ENCODE peak calls at places on chromosome 11, in ten cellular contexts. E is H1, Z is AG10803, U is osteocyte, X is IMR-90, S is astrocyte of the spinal cord, L is kidney, F is NB4, D is esophagus squamous epithelium, C is heart right ventricle. O is an unnamed sample.

GRCh38 chr11:128058580-128059208 is 528.7 kb downstream of the ETS1 start:
- DNase-seq in C (no peak), Z (no peak), F (no peak), S (no peak), D (no peak), X (no peak), L (no peak), U (no peak), E (no peak), O (no peak)

GRCh38 chr11:44096360-44097188 is 1.1 kb downstream of the EXT2 start:
- DNase-seq in Z (peak), U (no peak), D (no peak), C (no peak), E (no peak), S (peak), F (no peak), L (no peak), X (peak), O (no peak)

GRCh38 chr11:26473216-26474194 is 98.6 kb downstream of the MUC15 start:
- DNase-seq in L (no peak), Z (no peak), C (no peak), U (no peak), X (no peak), F (no peak), S (no peak), E (no peak), D (no peak), O (no peak)

GRCh38 chr11:66324626-66325025 is 7.8 kb upstream of the CD248 start:
- DNase-seq in F (no peak), Z (peak), L (no peak), S (peak), E (no peak), X (no peak), D (no peak), U (no peak), C (no peak), O (no peak)

GRCh38 chr11:110196241-110196754 is 100.1 kb downstream of the RDX start:
- DNase-seq in Z (peak), D (no peak), X (peak), L (no peak), E (no peak), C (no peak), S (peak), F (no peak), U (no peak), O (peak)

GRCh38 chr11:29826878-29827277 is 190.0 kb downstream of the KCNA4 start:
- DNase-seq in X (no peak), C (no peak), L (no peak), U (no peak), D (no peak), F (no peak), Z (no peak), E (no peak), S (no peak), O (no peak)

GRCh38 chr11:16338397-16338796 is 17.9 kb downstream of the SOX6 start:
- DNase-seq in L (no peak), E (no peak), X (peak), Z (no peak), S (no peak), U (no peak), C (no peak), F (no peak), D (no peak), O (no peak)

GRCh38 chr11:123386746-123387510 is 43.1 kb upstream of the GRAMD1B start:
- DNase-seq in X (peak), S (no peak), F (no peak), D (no peak), Z (peak), C (no peak), U (no peak), L (no peak), E (no peak), O (no peak)

GRCh38 chr11:28621648-28622215 is 513.5 kb downstream of the METTL15 start:
- DNase-seq in F (no peak), D (no peak), S (peak), C (no peak), L (no peak), Z (peak), E (no peak), U (no peak), X (peak), O (no peak)

GRCh38 chr11:128294001-128294684 is 293.2 kb downstream of the ETS1 start:
- DNase-seq in D (no peak), L (peak), U (no peak), E (no peak), F (no peak), X (no peak), C (peak), Z (no peak), S (no peak), O (no peak)

GRCh38 chr11:108142304-108142703 is 20.9 kb downstream of the ACAT1 start:
- DNase-seq in L (no peak), C (no peak), E (no peak), D (no peak), X (no peak), Z (no peak), U (no peak), F (no peak), S (no peak), O (no peak)

GRCh38 chr11:58907780-58908179 is 31.5 kb upstream of the GLYATL1 start:
- DNase-seq in C (no peak), X (no peak), L (no peak), E (no peak), U (no peak), Z (no peak), F (peak), D (no peak), S (no peak), O (no peak)

GRCh38 chr11:121082670-121083069 is 18.4 kb upstream of the TECTA start:
- DNase-seq in Z (peak), X (peak), D (no peak), F (peak), L (no peak), S (no peak), C (no peak), E (peak), U (no peak), O (no peak)

GRCh38 chr11:116499396-116500001 is 273.3 kb downstream of the BUD13 start:
- DNase-seq in D (no peak), Z (peak), C (peak), U (no peak), X (peak), L (no peak), E (peak), S (peak), F (peak), O (peak)

GRCh38 chr11:73313652-73314051 is 5.6 kb downstream of the ARHGEF17 start:
- DNase-seq in Z (no peak), E (no peak), U (no peak), S (no peak), X (no peak), D (no peak), L (no peak), F (peak), C (no peak), O (no peak)

GRCh38 chr11:73316422-73316821 is 8.3 kb downstream of the ARHGEF17 start:
- DNase-seq in C (no peak), F (no peak), Z (no peak), U (no peak), E (no peak), X (no peak), S (no peak), L (no peak), D (no peak), O (no peak)

GRCh38 chr11:73315288-73316020 is 7.4 kb downstream of the ARHGEF17 start:
- DNase-seq in X (no peak), E (no peak), S (no peak), L (no peak), Z (no peak), C (no peak), D (no peak), U (no peak), F (no peak), O (no peak)

GRCh38 chr11:73312806-73313403 is 4.8 kb downstream of the ARHGEF17 start:
- DNase-seq in U (no peak), L (no peak), C (no peak), F (no peak), E (no peak), D (no peak), Z (peak), X (peak), S (peak), O (no peak)

DNA sequence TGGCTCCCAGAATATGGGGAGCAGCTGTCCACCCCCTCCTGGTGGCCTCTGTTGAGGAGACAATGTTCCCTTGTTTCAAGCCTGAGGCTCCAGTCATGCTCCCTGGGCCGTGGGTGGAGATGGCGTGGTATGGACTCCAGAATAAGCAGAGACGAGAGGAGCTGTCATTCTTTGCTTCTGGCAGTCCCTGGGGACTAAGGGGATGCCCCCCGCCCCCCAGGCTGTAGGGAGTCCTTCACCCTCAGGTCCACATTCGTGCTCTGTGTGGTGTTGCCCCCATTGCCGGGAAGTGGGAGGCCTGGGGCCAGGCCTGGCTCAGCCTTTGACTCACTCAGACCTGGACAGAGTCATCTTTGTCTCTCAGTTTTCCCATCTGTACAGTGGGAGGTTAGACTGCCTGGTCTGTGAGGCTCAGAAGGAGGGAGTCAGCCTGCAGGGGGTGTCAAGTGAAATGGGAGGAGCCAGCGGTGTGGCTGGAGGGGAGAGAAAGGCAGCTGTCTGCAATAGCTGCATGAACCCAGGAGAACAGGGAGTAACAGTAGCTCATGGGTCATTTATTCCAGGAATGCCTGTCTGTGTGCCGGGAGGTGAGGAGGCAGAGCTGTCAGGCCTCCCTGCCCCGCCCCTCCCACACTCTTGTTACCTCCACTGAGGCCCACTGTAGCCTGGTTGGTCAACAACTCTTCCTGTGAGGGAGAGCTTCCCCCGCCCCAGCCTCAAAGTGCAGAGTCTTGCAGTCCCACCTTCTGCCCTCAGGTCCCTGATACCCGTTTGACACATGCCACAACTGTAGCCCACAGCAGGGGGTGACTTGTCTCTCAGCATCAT is 6.3 kb downstream of the ARHGEF17 start:
- DNase-seq in L (peak), F (peak), X (peak), U (no peak), C (no peak), D (no peak), Z (peak), S (peak), E (no peak), O (peak)
- TF ChIP-seq CTCF in L (no peak), F (no peak), X (no peak), U (no peak), C (no peak), D (no peak), Z (peak), S (no peak), E (no peak), O (no peak)

GRCh38 chr11:1640076-1640946 is 10.7 kb downstream of the KRTAP5-5 start:
- DNase-seq in C (no peak), Z (no peak), S (no peak), X (no peak), L (peak), D (no peak), E (peak), U (no peak), F (peak), O (no peak)

GRCh38 chr11:1639102-1639620 is 9.6 kb downstream of the KRTAP5-5 start:
- DNase-seq in U (no peak), S (no peak), F (no peak), X (no peak), D (no peak), C (peak), Z (no peak), L (peak), E (no peak), O (no peak)

GRCh38 chr11:1638344-1638743 is 8.8 kb downstream of the KRTAP5-5 start:
- DNase-seq in X (no peak), S (no peak), E (no peak), L (peak), Z (no peak), F (no peak), C (no peak), U (no peak), D (no peak), O (no peak)

GRCh38 chr11:1641096-1641495 is 11.5 kb downstream of the KRTAP5-5 start:
- DNase-seq in E (no peak), Z (no peak), X (no peak), D (no peak), S (no peak), L (peak), U (no peak), C (no peak), F (no peak), O (no peak)

DNA sequence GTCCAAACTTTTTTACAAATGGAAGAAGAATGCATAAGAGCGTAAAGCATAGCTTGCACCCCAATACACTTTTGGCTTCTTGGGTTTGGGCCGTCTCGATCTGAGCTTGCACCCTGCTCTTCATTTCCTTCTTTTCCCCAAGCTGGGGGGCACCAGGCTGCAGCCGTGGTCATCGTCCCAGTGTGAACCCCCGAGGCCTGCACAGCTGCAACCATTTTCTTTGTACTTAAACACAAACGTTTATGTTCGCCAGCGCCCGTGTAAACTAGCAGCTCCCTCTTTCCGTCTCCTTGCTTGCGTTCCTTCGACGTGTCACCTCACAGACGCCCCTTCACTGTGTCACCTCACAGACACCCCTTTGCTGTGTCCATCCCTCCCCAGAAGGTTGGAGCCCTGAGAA is 10.1 kb downstream of the KRTAP5-5 start:
- DNase-seq in L (peak), Z (no peak), S (no peak), C (no peak), D (no peak), F (no peak), E (no peak), X (no peak), U (no peak), O (no peak)
- TF ChIP-seq CTCF in L (no peak), Z (no peak), S (no peak), C (no peak), D (no peak), F (no peak), E (no peak), X (no peak), U (no peak), O (no peak)

DNA sequence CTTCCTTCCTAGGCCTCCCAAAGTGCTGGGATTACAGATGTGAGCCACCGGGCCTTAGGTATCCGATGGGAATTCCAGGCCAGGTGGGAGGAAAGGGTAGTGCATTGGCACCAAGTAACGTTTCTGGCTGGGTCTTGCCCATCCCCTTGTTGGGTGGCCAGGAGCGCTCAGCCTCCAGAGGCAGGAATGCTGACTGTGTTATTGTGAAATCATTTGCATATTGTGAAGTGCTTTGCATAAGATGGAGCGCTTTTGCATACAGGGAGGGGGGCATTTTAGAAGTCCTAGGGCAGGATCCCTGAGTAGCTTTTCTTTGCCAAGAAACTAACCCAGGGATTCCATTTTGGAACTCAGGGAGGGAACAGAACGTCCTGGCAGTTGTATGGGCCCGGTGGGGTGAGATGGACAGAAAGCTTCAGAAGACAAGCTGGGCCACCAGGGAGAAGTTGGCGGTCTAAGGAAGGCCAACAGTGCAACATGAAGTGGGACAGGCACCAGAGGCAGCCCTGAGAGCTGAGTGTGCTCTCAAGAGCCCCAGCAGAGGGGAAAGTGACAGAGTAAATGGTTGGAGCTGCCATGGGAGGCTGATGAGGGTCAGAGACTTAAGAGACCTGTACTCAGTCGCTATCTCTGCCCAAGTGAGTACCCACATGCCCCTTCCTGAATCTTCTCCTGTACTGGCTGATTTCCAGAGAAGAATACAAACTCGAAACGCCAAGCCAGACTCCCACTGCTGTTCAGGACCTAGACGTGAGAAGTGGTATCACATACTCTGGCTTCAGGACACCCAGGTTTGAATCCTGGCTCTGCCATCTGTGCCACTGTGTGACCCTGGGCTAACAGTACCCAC is 1.3 kb upstream of the SLC39A13 start:
- DNase-seq in D (no peak), F (peak), L (peak), U (no peak), S (no peak), C (no peak), X (peak), E (no peak), Z (peak), O (no peak)
- TF ChIP-seq CTCF in D (no peak), F (no peak), L (no peak), U (no peak), S (no peak), C (no peak), X (peak), E (peak), Z (peak), O (no peak)

DNA sequence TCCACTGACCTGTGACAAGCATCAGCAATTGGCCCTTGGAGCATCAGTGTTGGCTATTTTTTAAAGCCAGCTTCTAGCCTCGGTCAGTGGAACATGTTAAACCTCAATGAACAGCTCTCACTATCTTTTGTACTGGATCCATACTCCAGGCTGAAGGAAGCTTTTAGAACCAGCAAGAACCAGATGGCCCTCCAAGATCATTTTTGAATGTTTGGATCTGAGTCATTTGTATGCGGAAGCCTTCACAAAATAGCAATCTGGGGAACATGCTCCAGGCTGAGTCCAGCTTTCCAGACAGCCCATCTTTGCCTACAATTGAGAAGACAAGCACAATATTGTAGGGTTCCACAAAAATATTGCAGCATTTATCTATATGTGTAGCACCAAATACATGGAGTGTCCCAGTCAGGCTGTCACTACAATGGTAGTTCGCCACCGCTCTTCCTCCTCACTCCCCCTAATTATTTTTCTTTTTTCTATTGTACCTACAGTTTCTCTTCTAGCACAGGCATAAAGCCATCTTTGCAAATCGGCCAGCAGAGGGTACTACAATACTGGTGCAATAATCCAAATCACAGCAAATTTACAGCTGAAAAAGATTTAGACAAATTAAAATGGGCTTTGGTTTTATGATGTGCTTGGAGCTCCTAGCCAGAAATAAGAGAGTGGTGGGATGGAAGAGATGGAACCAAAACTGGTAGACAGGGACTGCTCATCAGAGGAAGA is 177.4 kb upstream of the BLID start:
- DNase-seq in F (peak), S (no peak), X (peak), D (no peak), Z (peak), E (no peak), L (no peak), C (no peak), U (no peak), O (no peak)
- TF ChIP-seq CTCF in F (no peak), S (peak), X (peak), D (no peak), Z (peak), E (peak), L (no peak), C (peak), U (no peak), O (no peak)

GRCh38 chr11:24400059-24400665 is 96.7 kb upstream of the LUZP2 start:
- DNase-seq in L (no peak), D (no peak), E (no peak), F (no peak), X (no peak), S (no peak), Z (no peak), U (no peak), C (no peak), O (no peak)
- TF ChIP-seq CTCF in L (no peak), D (no peak), E (no peak), F (no peak), X (no peak), S (no peak), Z (no peak), U (no peak), C (no peak), O (no peak)

DNA sequence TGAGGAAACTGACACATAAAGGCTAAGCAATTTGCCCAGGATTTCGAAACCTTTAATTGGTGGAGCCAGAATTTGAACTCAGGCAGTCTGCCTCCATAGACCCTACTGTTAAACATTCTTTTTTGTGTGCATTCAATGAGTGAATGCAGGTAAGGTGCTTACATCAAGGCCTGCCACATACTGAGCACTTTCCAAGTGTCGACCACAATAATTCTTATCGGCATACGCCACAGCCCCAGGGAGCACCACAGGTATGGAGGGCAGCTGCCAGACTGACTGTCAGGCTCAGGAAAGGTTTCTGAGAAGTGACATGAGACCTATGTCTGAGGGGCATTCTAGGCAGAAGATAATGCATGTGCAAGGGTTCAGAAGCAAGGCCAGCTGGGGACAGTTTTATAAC is 334.7 kb upstream of the NARS2 start:
- DNase-seq in C (no peak), U (no peak), Z (no peak), X (no peak), D (no peak), L (no peak), F (no peak), E (no peak), S (no peak), O (no peak)
- TF ChIP-seq CTCF in C (no peak), U (no peak), Z (no peak), X (no peak), D (no peak), L (no peak), F (no peak), E (no peak), S (no peak), O (no peak)

GRCh38 chr11:134665571-134666268 is 253.7 kb upstream of the B3GAT1 start:
- DNase-seq in X (no peak), E (no peak), S (no peak), Z (no peak), F (no peak), L (no peak), U (peak), C (no peak), D (no peak), O (peak)
- TF ChIP-seq CTCF in X (no peak), E (no peak), S (no peak), Z (no peak), F (no peak), L (no peak), U (no peak), C (no peak), D (no peak), O (no peak)

DNA sequence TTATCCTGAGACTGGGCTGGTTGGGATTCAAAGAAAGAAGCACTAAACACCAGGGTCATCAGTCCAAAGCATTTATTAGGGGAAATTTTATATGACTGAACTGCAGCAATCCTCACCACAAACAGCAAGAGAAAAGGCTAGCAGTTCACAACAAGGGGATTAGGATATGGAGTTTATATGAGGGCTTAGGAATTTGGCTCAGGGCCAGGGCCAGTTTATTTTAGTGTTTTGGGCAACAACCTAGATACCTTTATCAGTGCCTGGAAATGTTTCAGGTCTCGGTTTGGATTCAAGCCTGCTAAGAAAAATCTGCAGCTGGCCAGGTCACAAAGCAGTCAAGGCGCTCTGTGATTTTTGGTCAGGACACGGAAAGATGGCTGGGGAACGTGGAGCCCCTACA is 4.5 kb upstream of the TMEM126A start:
- DNase-seq in L (no peak), D (no peak), U (no peak), E (no peak), C (peak), S (no peak), X (no peak), Z (no peak), F (no peak), O (no peak)
- TF ChIP-seq CTCF in L (no peak), D (no peak), U (no peak), E (no peak), C (no peak), S (no peak), X (no peak), Z (no peak), F (no peak), O (no peak)

O was measured in lung.